ENCODE peak calls at places on chromosome 11, in five cellular contexts. One of them, this sample, is unnamed.

GRCh38 chr11:130999086-130999485 is 82.8 kb upstream of the SNX19 start:
- DNase-seq in GM12865: no peak
- DNase-seq in NCI-H1930: no peak
- DNase-seq in caudate nucleus: no peak
- DNase-seq in left ventricle myocardium inferior: no peak
- DNase-seq in this sample: peak

GRCh38 chr11:75301131-75301530 is 50.3 kb downstream of the ARRB1 start:
- DNase-seq in GM12865: no peak
- DNase-seq in left ventricle myocardium inferior: no peak
- DNase-seq in NCI-H1930: no peak
- DNase-seq in caudate nucleus: no peak
- DNase-seq in this sample: no peak

GRCh38 chr11:830295-831131 is 2.2 kb upstream of the CD151 start:
- DNase-seq in GM12865: peak
- DNase-seq in caudate nucleus: no peak
- DNase-seq in NCI-H1930: no peak
- DNase-seq in left ventricle myocardium inferior: peak
- DNase-seq in this sample: peak

GRCh38 chr11:113261709-113262475 is 52.5 kb upstream of the TTC12 start:
- DNase-seq in NCI-H1930: no peak
- DNase-seq in caudate nucleus: no peak
- DNase-seq in GM12865: no peak
- DNase-seq in left ventricle myocardium inferior: no peak
- DNase-seq in this sample: no peak

GRCh38 chr11:108241370-108242037 is 18.6 kb downstream of the ATM start:
- DNase-seq in GM12865: no peak
- DNase-seq in NCI-H1930: no peak
- DNase-seq in left ventricle myocardium inferior: no peak
- DNase-seq in caudate nucleus: no peak
- DNase-seq in this sample: no peak

GRCh38 chr11:132866783-132867545 is 665.3 kb downstream of the OPCML start:
- DNase-seq in left ventricle myocardium inferior: no peak
- DNase-seq in GM12865: no peak
- DNase-seq in NCI-H1930: no peak
- DNase-seq in caudate nucleus: no peak
- DNase-seq in this sample: peak

GRCh38 chr11:107482234-107482633 is 24.6 kb upstream of the CWF19L2 start:
- DNase-seq in caudate nucleus: no peak
- DNase-seq in NCI-H1930: no peak
- DNase-seq in GM12865: peak
- DNase-seq in left ventricle myocardium inferior: no peak
- DNase-seq in this sample: no peak

GRCh38 chr11:13606701-13607100 is 61.8 kb upstream of the FAR1 start:
- DNase-seq in caudate nucleus: no peak
- DNase-seq in GM12865: no peak
- DNase-seq in NCI-H1930: no peak
- DNase-seq in left ventricle myocardium inferior: no peak
- DNase-seq in this sample: no peak

GRCh38 chr11:108584973-108585372 is 8.6 kb downstream of the EXPH5 start:
- DNase-seq in left ventricle myocardium inferior: no peak
- DNase-seq in NCI-H1930: no peak
- DNase-seq in GM12865: no peak
- DNase-seq in caudate nucleus: no peak
- DNase-seq in this sample: no peak

GRCh38 chr11:45021001-45021400 is 70.3 kb upstream of the TP53I11 start:
- DNase-seq in GM12865: no peak
- DNase-seq in NCI-H1930: no peak
- DNase-seq in caudate nucleus: no peak
- DNase-seq in left ventricle myocardium inferior: no peak
- DNase-seq in this sample: no peak

GRCh38 chr11:1153951-1154487 is 3.7 kb upstream of the MUC5AC start:
- DNase-seq in left ventricle myocardium inferior: no peak
- DNase-seq in NCI-H1930: no peak
- DNase-seq in GM12865: no peak
- DNase-seq in caudate nucleus: no peak
- DNase-seq in this sample: peak

GRCh38 chr11:116110356-116110755 is 606.1 kb upstream of the CADM1 start:
- DNase-seq in NCI-H1930: no peak
- DNase-seq in left ventricle myocardium inferior: no peak
- DNase-seq in GM12865: no peak
- DNase-seq in caudate nucleus: no peak
- DNase-seq in this sample: no peak

GRCh38 chr11:24386551-24387404 is 110.1 kb upstream of the LUZP2 start:
- DNase-seq in NCI-H1930: no peak
- DNase-seq in GM12865: peak
- DNase-seq in caudate nucleus: no peak
- DNase-seq in left ventricle myocardium inferior: no peak
- DNase-seq in this sample: peak

GRCh38 chr11:9489366-9489765 is 28.6 kb downstream of the ZNF143 start:
- DNase-seq in left ventricle myocardium inferior: no peak
- DNase-seq in NCI-H1930: no peak
- DNase-seq in caudate nucleus: no peak
- DNase-seq in GM12865: no peak
- DNase-seq in this sample: peak

GRCh38 chr11:75150879-75151278 is at the start of gene SLCO2B1:
- DNase-seq in GM12865: no peak
- DNase-seq in caudate nucleus: no peak
- DNase-seq in NCI-H1930: no peak
- DNase-seq in left ventricle myocardium inferior: peak
- DNase-seq in this sample: no peak

GRCh38 chr11:64360403-64360980 is 1.5 kb downstream of the RPS6KA4 start:
- DNase-seq in caudate nucleus: no peak
- DNase-seq in NCI-H1930: no peak
- DNase-seq in GM12865: no peak
- DNase-seq in left ventricle myocardium inferior: no peak
- DNase-seq in this sample: no peak

GRCh38 chr11:1223346-1224108 is 661 bp downstream of the MUC5B start:
- DNase-seq in GM12865: no peak
- DNase-seq in NCI-H1930: no peak
- DNase-seq in caudate nucleus: no peak
- DNase-seq in left ventricle myocardium inferior: no peak
- DNase-seq in this sample: no peak

GRCh38 chr11:1836011-1836945 is 1.5 kb downstream of the SYT8 start:
- DNase-seq in left ventricle myocardium inferior: peak
- DNase-seq in GM12865: no peak
- DNase-seq in caudate nucleus: no peak
- DNase-seq in NCI-H1930: no peak
- DNase-seq in this sample: no peak

GRCh38 chr11:65355776-65356393 is 1.3 kb downstream of the TIGD3 start:
- DNase-seq in NCI-H1930: no peak
- DNase-seq in left ventricle myocardium inferior: peak
- DNase-seq in GM12865: no peak
- DNase-seq in caudate nucleus: no peak
- DNase-seq in this sample: peak

GRCh38 chr11:109320595-109320994 is 101.4 kb upstream of the C11orf87 start:
- DNase-seq in left ventricle myocardium inferior: no peak
- DNase-seq in NCI-H1930: no peak
- DNase-seq in caudate nucleus: no peak
- DNase-seq in GM12865: no peak
- DNase-seq in this sample: peak

GRCh38 chr11:10655227-10655626 is 38.3 kb downstream of the IRAG1 start:
- DNase-seq in caudate nucleus: no peak
- DNase-seq in NCI-H1930: no peak
- DNase-seq in left ventricle myocardium inferior: no peak
- DNase-seq in GM12865: no peak
- DNase-seq in this sample: no peak

GRCh38 chr11:65444314-65445051 is 21.9 kb downstream of the NEAT1 start:
- DNase-seq in caudate nucleus: no peak
- DNase-seq in left ventricle myocardium inferior: no peak
- DNase-seq in NCI-H1930: no peak
- DNase-seq in GM12865: no peak
- DNase-seq in this sample: peak

GRCh38 chr11:34654491-34655334 is 33.8 kb downstream of the EHF start:
- DNase-seq in caudate nucleus: no peak
- DNase-seq in NCI-H1930: peak
- DNase-seq in GM12865: no peak
- DNase-seq in left ventricle myocardium inferior: peak
- DNase-seq in this sample: peak

GRCh38 chr11:65672982-65673381 is 10.3 kb upstream of the RELA start:
- DNase-seq in caudate nucleus: no peak
- DNase-seq in NCI-H1930: no peak
- DNase-seq in left ventricle myocardium inferior: no peak
- DNase-seq in GM12865: no peak
- DNase-seq in this sample: no peak

GRCh38 chr11:110249066-110249465 is 47.3 kb downstream of the RDX start:
- DNase-seq in caudate nucleus: no peak
- DNase-seq in GM12865: no peak
- DNase-seq in NCI-H1930: no peak
- DNase-seq in left ventricle myocardium inferior: no peak
- DNase-seq in this sample: peak

GRCh38 chr11:106156290-106156937 is 79.0 kb downstream of the AASDHPPT start:
- DNase-seq in GM12865: peak
- DNase-seq in caudate nucleus: no peak
- DNase-seq in NCI-H1930: no peak
- DNase-seq in left ventricle myocardium inferior: no peak
- DNase-seq in this sample: peak

GRCh38 chr11:116595305-116595880 is 177.4 kb downstream of the BUD13 start:
- DNase-seq in caudate nucleus: no peak
- DNase-seq in left ventricle myocardium inferior: no peak
- DNase-seq in GM12865: no peak
- DNase-seq in NCI-H1930: no peak
- DNase-seq in this sample: no peak

GRCh38 chr11:116580828-116581227 is 192.0 kb downstream of the BUD13 start:
- DNase-seq in caudate nucleus: no peak
- DNase-seq in left ventricle myocardium inferior: no peak
- DNase-seq in NCI-H1930: no peak
- DNase-seq in GM12865: no peak
- DNase-seq in this sample: no peak

GRCh38 chr11:47236482-47236881 is 12.1 kb downstream of the ACP2 start:
- DNase-seq in caudate nucleus: no peak
- DNase-seq in NCI-H1930: no peak
- DNase-seq in GM12865: no peak
- DNase-seq in left ventricle myocardium inferior: no peak
- DNase-seq in this sample: no peak

GRCh38 chr11:95693298-95693697 is 96.3 kb downstream of the FAM76B start:
- DNase-seq in GM12865: no peak
- DNase-seq in left ventricle myocardium inferior: no peak
- DNase-seq in NCI-H1930: no peak
- DNase-seq in caudate nucleus: no peak
- DNase-seq in this sample: no peak

GRCh38 chr11:129317564-129317963 is 58.1 kb upstream of the BARX2 start:
- DNase-seq in left ventricle myocardium inferior: no peak
- DNase-seq in GM12865: no peak
- DNase-seq in caudate nucleus: no peak
- DNase-seq in NCI-H1930: no peak
- DNase-seq in this sample: peak

GRCh38 chr11:93054881-93055280 is 85.4 kb downstream of the MTNR1B start:
- DNase-seq in GM12865: peak
- DNase-seq in NCI-H1930: no peak
- DNase-seq in left ventricle myocardium inferior: no peak
- DNase-seq in caudate nucleus: no peak
- DNase-seq in this sample: peak

GRCh38 chr11:123231263-123231662 is 36.2 kb upstream of the CLMP start:
- DNase-seq in GM12865: no peak
- DNase-seq in caudate nucleus: no peak
- DNase-seq in left ventricle myocardium inferior: no peak
- DNase-seq in NCI-H1930: no peak
- DNase-seq in this sample: peak

GRCh38 chr11:13261600-13262061 is 16.0 kb upstream of the BMAL1 start:
- DNase-seq in left ventricle myocardium inferior: no peak
- DNase-seq in caudate nucleus: no peak
- DNase-seq in NCI-H1930: no peak
- DNase-seq in GM12865: no peak
- DNase-seq in this sample: peak